ENCODE peak calls at places on chromosome 6, in eight cellular contexts. One of them, this sample, is unnamed.

GRCh38 chr6:149683256-149683860 is 34.5 kb downstream of the LATS1 start:
- DNase-seq in fibroblast of the aortic adventitia: no peak
- DNase-seq in hepatocyte: no peak
- DNase-seq in NCI-H1417 treated with DMSO at 0.1 percent for 48 hours: no peak
- DNase-seq in AG10803: peak
- DNase-seq in C1 segment of cervical spinal cord: no peak
- DNase-seq in NCI-H2029 treated with DMSO at 0.1 percent for 48 hours: no peak
- DNase-seq in endothelial cell: no peak
- DNase-seq in this sample: no peak

GRCh38 chr6:42281570-42281969 is 63.9 kb upstream of the MRPS10 start:
- DNase-seq in fibroblast of the aortic adventitia: no peak
- DNase-seq in endothelial cell: no peak
- DNase-seq in NCI-H1417 treated with DMSO at 0.1 percent for 48 hours: no peak
- DNase-seq in hepatocyte: no peak
- DNase-seq in AG10803: no peak
- DNase-seq in NCI-H2029 treated with DMSO at 0.1 percent for 48 hours: no peak
- DNase-seq in C1 segment of cervical spinal cord: no peak
- DNase-seq in this sample: peak

GRCh38 chr6:52317841-52318581 is 33.5 kb upstream of the MCM3 start:
- DNase-seq in endothelial cell: no peak
- DNase-seq in fibroblast of the aortic adventitia: peak
- DNase-seq in NCI-H2029 treated with DMSO at 0.1 percent for 48 hours: no peak
- DNase-seq in C1 segment of cervical spinal cord: no peak
- DNase-seq in AG10803: peak
- DNase-seq in hepatocyte: peak
- DNase-seq in NCI-H1417 treated with DMSO at 0.1 percent for 48 hours: no peak
- DNase-seq in this sample: no peak

GRCh38 chr6:2853766-2854393 is 12.2 kb upstream of the SERPINB1 start:
- DNase-seq in NCI-H1417 treated with DMSO at 0.1 percent for 48 hours: no peak
- DNase-seq in endothelial cell: no peak
- DNase-seq in C1 segment of cervical spinal cord: no peak
- DNase-seq in NCI-H2029 treated with DMSO at 0.1 percent for 48 hours: no peak
- DNase-seq in hepatocyte: peak
- DNase-seq in AG10803: peak
- DNase-seq in fibroblast of the aortic adventitia: peak
- DNase-seq in this sample: peak

GRCh38 chr6:15715851-15716250 is 53.0 kb upstream of the DTNBP1 start:
- DNase-seq in hepatocyte: no peak
- DNase-seq in fibroblast of the aortic adventitia: no peak
- DNase-seq in NCI-H1417 treated with DMSO at 0.1 percent for 48 hours: no peak
- DNase-seq in endothelial cell: no peak
- DNase-seq in C1 segment of cervical spinal cord: no peak
- DNase-seq in AG10803: no peak
- DNase-seq in NCI-H2029 treated with DMSO at 0.1 percent for 48 hours: no peak
- DNase-seq in this sample: no peak

GRCh38 chr6:33663028-33663427 is 41.9 kb downstream of the ITPR3 start:
- DNase-seq in C1 segment of cervical spinal cord: no peak
- DNase-seq in AG10803: no peak
- DNase-seq in endothelial cell: no peak
- DNase-seq in NCI-H1417 treated with DMSO at 0.1 percent for 48 hours: no peak
- DNase-seq in fibroblast of the aortic adventitia: no peak
- DNase-seq in NCI-H2029 treated with DMSO at 0.1 percent for 48 hours: no peak
- DNase-seq in hepatocyte: no peak
- DNase-seq in this sample: no peak

GRCh38 chr6:35054106-35054742 is 86.9 kb downstream of the TCP11 start:
- DNase-seq in endothelial cell: no peak
- DNase-seq in NCI-H1417 treated with DMSO at 0.1 percent for 48 hours: no peak
- DNase-seq in NCI-H2029 treated with DMSO at 0.1 percent for 48 hours: no peak
- DNase-seq in AG10803: no peak
- DNase-seq in fibroblast of the aortic adventitia: no peak
- DNase-seq in C1 segment of cervical spinal cord: no peak
- DNase-seq in hepatocyte: no peak
- DNase-seq in this sample: no peak

GRCh38 chr6:163588211-163588919 is 173.8 kb downstream of the QKI start:
- DNase-seq in AG10803: peak
- DNase-seq in hepatocyte: no peak
- DNase-seq in C1 segment of cervical spinal cord: no peak
- DNase-seq in NCI-H1417 treated with DMSO at 0.1 percent for 48 hours: no peak
- DNase-seq in fibroblast of the aortic adventitia: no peak
- DNase-seq in endothelial cell: no peak
- DNase-seq in NCI-H2029 treated with DMSO at 0.1 percent for 48 hours: no peak
- DNase-seq in this sample: no peak

GRCh38 chr6:15876406-15876805 is 213.6 kb upstream of the DTNBP1 start:
- DNase-seq in AG10803: peak
- DNase-seq in hepatocyte: peak
- DNase-seq in NCI-H1417 treated with DMSO at 0.1 percent for 48 hours: no peak
- DNase-seq in fibroblast of the aortic adventitia: no peak
- DNase-seq in endothelial cell: no peak
- DNase-seq in NCI-H2029 treated with DMSO at 0.1 percent for 48 hours: no peak
- DNase-seq in C1 segment of cervical spinal cord: no peak
- DNase-seq in this sample: no peak

GRCh38 chr6:100808638-100809275 is 72.4 kb downstream of the ASCC3 start:
- DNase-seq in C1 segment of cervical spinal cord: no peak
- DNase-seq in hepatocyte: no peak
- DNase-seq in AG10803: peak
- DNase-seq in fibroblast of the aortic adventitia: peak
- DNase-seq in NCI-H1417 treated with DMSO at 0.1 percent for 48 hours: no peak
- DNase-seq in endothelial cell: no peak
- DNase-seq in NCI-H2029 treated with DMSO at 0.1 percent for 48 hours: no peak
- DNase-seq in this sample: no peak

GRCh38 chr6:12621766-12622165 is 94.8 kb upstream of the PHACTR1 start:
- DNase-seq in C1 segment of cervical spinal cord: no peak
- DNase-seq in fibroblast of the aortic adventitia: no peak
- DNase-seq in NCI-H2029 treated with DMSO at 0.1 percent for 48 hours: no peak
- DNase-seq in NCI-H1417 treated with DMSO at 0.1 percent for 48 hours: no peak
- DNase-seq in hepatocyte: no peak
- DNase-seq in AG10803: no peak
- DNase-seq in endothelial cell: no peak
- DNase-seq in this sample: no peak

GRCh38 chr6:37920667-37921066 is 101.1 kb downstream of the ZFAND3 start:
- DNase-seq in NCI-H2029 treated with DMSO at 0.1 percent for 48 hours: peak
- DNase-seq in AG10803: no peak
- DNase-seq in C1 segment of cervical spinal cord: no peak
- DNase-seq in NCI-H1417 treated with DMSO at 0.1 percent for 48 hours: peak
- DNase-seq in hepatocyte: no peak
- DNase-seq in endothelial cell: no peak
- DNase-seq in fibroblast of the aortic adventitia: no peak
- DNase-seq in this sample: no peak

GRCh38 chr6:117494694-117495318 is 12.3 kb downstream of the DCBLD1 start:
- DNase-seq in C1 segment of cervical spinal cord: no peak
- DNase-seq in NCI-H2029 treated with DMSO at 0.1 percent for 48 hours: no peak
- DNase-seq in hepatocyte: no peak
- DNase-seq in endothelial cell: no peak
- DNase-seq in NCI-H1417 treated with DMSO at 0.1 percent for 48 hours: no peak
- DNase-seq in AG10803: no peak
- DNase-seq in fibroblast of the aortic adventitia: peak
- DNase-seq in this sample: no peak

GRCh38 chr6:118580585-118581419 is 32.7 kb downstream of the PLN start:
- DNase-seq in NCI-H2029 treated with DMSO at 0.1 percent for 48 hours: peak
- DNase-seq in endothelial cell: peak
- DNase-seq in hepatocyte: peak
- DNase-seq in C1 segment of cervical spinal cord: no peak
- DNase-seq in NCI-H1417 treated with DMSO at 0.1 percent for 48 hours: no peak
- DNase-seq in fibroblast of the aortic adventitia: peak
- DNase-seq in AG10803: peak
- DNase-seq in this sample: no peak

GRCh38 chr6:3209114-3210023 is 18.1 kb downstream of the TUBB2B start:
- DNase-seq in NCI-H1417 treated with DMSO at 0.1 percent for 48 hours: no peak
- DNase-seq in C1 segment of cervical spinal cord: no peak
- DNase-seq in fibroblast of the aortic adventitia: peak
- DNase-seq in hepatocyte: peak
- DNase-seq in endothelial cell: no peak
- DNase-seq in NCI-H2029 treated with DMSO at 0.1 percent for 48 hours: peak
- DNase-seq in AG10803: peak
- DNase-seq in this sample: peak

GRCh38 chr6:83378621-83379388 is 52.0 kb downstream of the ME1 start:
- DNase-seq in C1 segment of cervical spinal cord: no peak
- DNase-seq in NCI-H1417 treated with DMSO at 0.1 percent for 48 hours: no peak
- DNase-seq in fibroblast of the aortic adventitia: peak
- DNase-seq in NCI-H2029 treated with DMSO at 0.1 percent for 48 hours: no peak
- DNase-seq in hepatocyte: no peak
- DNase-seq in AG10803: peak
- DNase-seq in endothelial cell: no peak
- DNase-seq in this sample: no peak

GRCh38 chr6:134954272-134954990 is 4.5 kb upstream of the ALDH8A1 start:
- DNase-seq in C1 segment of cervical spinal cord: no peak
- DNase-seq in hepatocyte: peak
- DNase-seq in AG10803: no peak
- DNase-seq in endothelial cell: no peak
- DNase-seq in NCI-H1417 treated with DMSO at 0.1 percent for 48 hours: no peak
- DNase-seq in fibroblast of the aortic adventitia: no peak
- DNase-seq in NCI-H2029 treated with DMSO at 0.1 percent for 48 hours: no peak
- DNase-seq in this sample: no peak

GRCh38 chr6:64256483-64256882 is 620.9 kb downstream of the PHF3 start:
- DNase-seq in AG10803: no peak
- DNase-seq in NCI-H2029 treated with DMSO at 0.1 percent for 48 hours: no peak
- DNase-seq in fibroblast of the aortic adventitia: no peak
- DNase-seq in hepatocyte: no peak
- DNase-seq in NCI-H1417 treated with DMSO at 0.1 percent for 48 hours: no peak
- DNase-seq in C1 segment of cervical spinal cord: no peak
- DNase-seq in endothelial cell: no peak
- DNase-seq in this sample: no peak

GRCh38 chr6:43172127-43173007 is 1.3 kb downstream of the SRF start:
- DNase-seq in AG10803: no peak
- DNase-seq in C1 segment of cervical spinal cord: no peak
- DNase-seq in hepatocyte: peak
- DNase-seq in NCI-H1417 treated with DMSO at 0.1 percent for 48 hours: no peak
- DNase-seq in NCI-H2029 treated with DMSO at 0.1 percent for 48 hours: no peak
- DNase-seq in endothelial cell: peak
- DNase-seq in fibroblast of the aortic adventitia: peak
- DNase-seq in this sample: peak

GRCh38 chr6:135114355-135115145 is 59.9 kb upstream of the HBS1L start:
- DNase-seq in endothelial cell: no peak
- DNase-seq in C1 segment of cervical spinal cord: no peak
- DNase-seq in NCI-H2029 treated with DMSO at 0.1 percent for 48 hours: no peak
- DNase-seq in hepatocyte: no peak
- DNase-seq in fibroblast of the aortic adventitia: no peak
- DNase-seq in AG10803: no peak
- DNase-seq in NCI-H1417 treated with DMSO at 0.1 percent for 48 hours: no peak
- DNase-seq in this sample: peak

GRCh38 chr6:22612241-22612640 is 42.9 kb downstream of the HDGFL1 start:
- DNase-seq in NCI-H1417 treated with DMSO at 0.1 percent for 48 hours: no peak
- DNase-seq in endothelial cell: no peak
- DNase-seq in NCI-H2029 treated with DMSO at 0.1 percent for 48 hours: no peak
- DNase-seq in AG10803: no peak
- DNase-seq in hepatocyte: no peak
- DNase-seq in fibroblast of the aortic adventitia: peak
- DNase-seq in C1 segment of cervical spinal cord: no peak
- DNase-seq in this sample: no peak

GRCh38 chr6:13635948-13636658 is 21.0 kb downstream of the NOL7 start:
- DNase-seq in fibroblast of the aortic adventitia: no peak
- DNase-seq in AG10803: no peak
- DNase-seq in hepatocyte: no peak
- DNase-seq in C1 segment of cervical spinal cord: no peak
- DNase-seq in endothelial cell: no peak
- DNase-seq in NCI-H1417 treated with DMSO at 0.1 percent for 48 hours: no peak
- DNase-seq in NCI-H2029 treated with DMSO at 0.1 percent for 48 hours: no peak
- DNase-seq in this sample: no peak

GRCh38 chr6:96899019-96899418 is 1.3 kb upstream of the NDUFAF4 start:
- DNase-seq in hepatocyte: peak
- DNase-seq in C1 segment of cervical spinal cord: no peak
- DNase-seq in NCI-H2029 treated with DMSO at 0.1 percent for 48 hours: peak
- DNase-seq in NCI-H1417 treated with DMSO at 0.1 percent for 48 hours: peak
- DNase-seq in fibroblast of the aortic adventitia: peak
- DNase-seq in endothelial cell: peak
- DNase-seq in AG10803: peak
- DNase-seq in this sample: no peak

GRCh38 chr6:140977425-140977824 is 1155.3 kb upstream of the GJE1 start:
- DNase-seq in C1 segment of cervical spinal cord: no peak
- DNase-seq in NCI-H2029 treated with DMSO at 0.1 percent for 48 hours: no peak
- DNase-seq in fibroblast of the aortic adventitia: peak
- DNase-seq in NCI-H1417 treated with DMSO at 0.1 percent for 48 hours: no peak
- DNase-seq in hepatocyte: no peak
- DNase-seq in endothelial cell: no peak
- DNase-seq in AG10803: peak
- DNase-seq in this sample: no peak

GRCh38 chr6:63644668-63645326 is 9.2 kb downstream of the PHF3 start:
- DNase-seq in AG10803: peak
- DNase-seq in endothelial cell: no peak
- DNase-seq in C1 segment of cervical spinal cord: no peak
- DNase-seq in NCI-H1417 treated with DMSO at 0.1 percent for 48 hours: no peak
- DNase-seq in NCI-H2029 treated with DMSO at 0.1 percent for 48 hours: peak
- DNase-seq in hepatocyte: no peak
- DNase-seq in fibroblast of the aortic adventitia: peak
- DNase-seq in this sample: no peak

GRCh38 chr6:8562133-8562532 is 126.8 kb upstream of the SLC35B3 start:
- DNase-seq in C1 segment of cervical spinal cord: no peak
- DNase-seq in endothelial cell: peak
- DNase-seq in hepatocyte: no peak
- DNase-seq in fibroblast of the aortic adventitia: no peak
- DNase-seq in NCI-H2029 treated with DMSO at 0.1 percent for 48 hours: no peak
- DNase-seq in NCI-H1417 treated with DMSO at 0.1 percent for 48 hours: no peak
- DNase-seq in AG10803: no peak
- DNase-seq in this sample: no peak

GRCh38 chr6:142735182-142735581 is 209.8 kb downstream of the HIVEP2 start:
- DNase-seq in AG10803: peak
- DNase-seq in NCI-H2029 treated with DMSO at 0.1 percent for 48 hours: no peak
- DNase-seq in C1 segment of cervical spinal cord: no peak
- DNase-seq in endothelial cell: no peak
- DNase-seq in fibroblast of the aortic adventitia: no peak
- DNase-seq in NCI-H1417 treated with DMSO at 0.1 percent for 48 hours: peak
- DNase-seq in hepatocyte: no peak
- DNase-seq in this sample: no peak

GRCh38 chr6:149190228-149190831 is 127.2 kb upstream of the TAB2 start:
- DNase-seq in hepatocyte: no peak
- DNase-seq in NCI-H2029 treated with DMSO at 0.1 percent for 48 hours: no peak
- DNase-seq in endothelial cell: peak
- DNase-seq in fibroblast of the aortic adventitia: peak
- DNase-seq in AG10803: no peak
- DNase-seq in NCI-H1417 treated with DMSO at 0.1 percent for 48 hours: no peak
- DNase-seq in C1 segment of cervical spinal cord: no peak
- DNase-seq in this sample: peak

GRCh38 chr6:109527989-109528388 is 45.0 kb upstream of the ZBTB24 start:
- DNase-seq in endothelial cell: no peak
- DNase-seq in AG10803: no peak
- DNase-seq in NCI-H2029 treated with DMSO at 0.1 percent for 48 hours: no peak
- DNase-seq in fibroblast of the aortic adventitia: no peak
- DNase-seq in hepatocyte: no peak
- DNase-seq in C1 segment of cervical spinal cord: no peak
- DNase-seq in NCI-H1417 treated with DMSO at 0.1 percent for 48 hours: no peak
- DNase-seq in this sample: no peak

GRCh38 chr6:40997256-40997957 is 41.6 kb downstream of the UNC5CL start:
- DNase-seq in endothelial cell: peak
- DNase-seq in NCI-H2029 treated with DMSO at 0.1 percent for 48 hours: no peak
- DNase-seq in hepatocyte: peak
- DNase-seq in NCI-H1417 treated with DMSO at 0.1 percent for 48 hours: no peak
- DNase-seq in AG10803: peak
- DNase-seq in fibroblast of the aortic adventitia: peak
- DNase-seq in C1 segment of cervical spinal cord: no peak
- DNase-seq in this sample: no peak

GRCh38 chr6:12490904-12491571 is 200.9 kb downstream of the EDN1 start:
- DNase-seq in NCI-H1417 treated with DMSO at 0.1 percent for 48 hours: no peak
- DNase-seq in fibroblast of the aortic adventitia: peak
- DNase-seq in C1 segment of cervical spinal cord: no peak
- DNase-seq in hepatocyte: peak
- DNase-seq in AG10803: peak
- DNase-seq in NCI-H2029 treated with DMSO at 0.1 percent for 48 hours: no peak
- DNase-seq in endothelial cell: no peak
- DNase-seq in this sample: no peak

GRCh38 chr6:118252474-118252873 is 295.6 kb upstream of the PLN start:
- DNase-seq in C1 segment of cervical spinal cord: no peak
- DNase-seq in NCI-H2029 treated with DMSO at 0.1 percent for 48 hours: no peak
- DNase-seq in NCI-H1417 treated with DMSO at 0.1 percent for 48 hours: no peak
- DNase-seq in endothelial cell: no peak
- DNase-seq in AG10803: no peak
- DNase-seq in fibroblast of the aortic adventitia: no peak
- DNase-seq in hepatocyte: no peak
- DNase-seq in this sample: no peak

GRCh38 chr6:136318676-136319075 is 29.0 kb upstream of the BCLAF1 start:
- DNase-seq in C1 segment of cervical spinal cord: no peak
- DNase-seq in endothelial cell: no peak
- DNase-seq in AG10803: peak
- DNase-seq in hepatocyte: no peak
- DNase-seq in NCI-H2029 treated with DMSO at 0.1 percent for 48 hours: no peak
- DNase-seq in fibroblast of the aortic adventitia: peak
- DNase-seq in NCI-H1417 treated with DMSO at 0.1 percent for 48 hours: no peak
- DNase-seq in this sample: no peak

GRCh38 chr6:145562771-145563615 is 172.3 kb downstream of the EPM2A start:
- DNase-seq in C1 segment of cervical spinal cord: no peak
- DNase-seq in AG10803: peak
- DNase-seq in NCI-H1417 treated with DMSO at 0.1 percent for 48 hours: no peak
- DNase-seq in fibroblast of the aortic adventitia: no peak
- DNase-seq in endothelial cell: no peak
- DNase-seq in hepatocyte: no peak
- DNase-seq in NCI-H2029 treated with DMSO at 0.1 percent for 48 hours: peak
- DNase-seq in this sample: no peak